ENCODE peak calls at places on chromosomes 2 and 18, in four cellular contexts. O is HepG2, R is K562, S is GM12878. C is an unnamed sample.

GRCh38 chr2:173264603-173265366 is 89.9 kb upstream of the CDCA7 start:
- DNase-seq in O (no peak), R (no peak), S (peak), C (no peak)

GRCh38 chr18:6022840-6023239 is 127.5 kb upstream of the TMEM200C start:
- DNase-seq in O (no peak), R (no peak), S (no peak), C (no peak)

GRCh38 chr18:54671291-54671881 is 80.3 kb downstream of the DYNAP start:
- DNase-seq in O (peak), R (peak), S (no peak), C (peak)

GRCh38 chr2:35410431-35411061 is 945.0 kb upstream of the CRIM1 start:
- DNase-seq in O (peak), R (peak), S (peak), C (peak)

GRCh38 chr2:106053116-106053515 is 141.0 kb downstream of the UXS1 start:
- DNase-seq in O (no peak), R (no peak), S (no peak), C (no peak)

GRCh38 chr2:95014126-95014708 is 11.3 kb upstream of the MAL start:
- DNase-seq in O (no peak), R (no peak), S (no peak), C (no peak)

GRCh38 chr2:208047840-208048239 is 22.5 kb upstream of the PLEKHM3 start:
- DNase-seq in O (no peak), R (no peak), S (no peak), C (no peak)

GRCh38 chr2:198054299-198054698 is 249.9 kb downstream of the PLCL1 start:
- DNase-seq in O (peak), R (peak), S (no peak), C (peak)

GRCh38 chr18:79047556-79048244 is 21.5 kb upstream of the ATP9B start:
- DNase-seq in O (no peak), R (no peak), S (no peak), C (no peak)

GRCh38 chr18:23356915-23357421 is 96.1 kb upstream of the RIOK3 start:
- DNase-seq in O (peak), R (no peak), S (no peak), C (no peak)

GRCh38 chr2:39995005-39995732 is 216.1 kb upstream of the THUMPD2 start:
- DNase-seq in O (no peak), R (no peak), S (no peak), C (no peak)

GRCh38 chr2:136247204-136247990 is 129.4 kb upstream of the CXCR4 start:
- DNase-seq in O (no peak), R (no peak), S (no peak), C (no peak)

GRCh38 chr18:22066083-22066485 is 103.3 kb upstream of the GATA6 start:
- DNase-seq in O (peak), R (peak), S (no peak), C (no peak)

GRCh38 chr18:7668392-7668791 is 101.3 kb downstream of the PTPRM start:
- DNase-seq in O (no peak), R (no peak), S (no peak), C (no peak)

GRCh38 chr2:100976634-100977391 is 25.3 kb upstream of the RPL31 start:
- DNase-seq in O (no peak), R (no peak), S (peak), C (no peak)

GRCh38 chr2:66766582-66766981 is 331.7 kb downstream of the MEIS1 start:
- DNase-seq in O (no peak), R (no peak), S (no peak), C (no peak)

GRCh38 chr18:24094561-24094960 is 44.3 kb upstream of the CABYR start:
- DNase-seq in O (no peak), R (no peak), S (no peak), C (no peak)

GRCh38 chr2:226656367-226656766 is 143.3 kb downstream of the IRS1 start:
- DNase-seq in O (peak), R (no peak), S (no peak), C (no peak)

GRCh38 chr2:226652983-226653765 is 146.4 kb downstream of the IRS1 start:
- DNase-seq in O (no peak), R (no peak), S (no peak), C (no peak)

GRCh38 chr2:226658555-226658954 is 141.1 kb downstream of the IRS1 start:
- DNase-seq in O (no peak), R (no peak), S (no peak), C (no peak)

GRCh38 chr2:226657340-226658053 is 142.1 kb downstream of the IRS1 start:
- DNase-seq in O (peak), R (no peak), S (no peak), C (no peak)

GRCh38 chr2:226655871-226656270 is 143.7 kb downstream of the IRS1 start:
- DNase-seq in O (no peak), R (no peak), S (no peak), C (no peak)
- TF ChIP-seq SMC3 in O (no peak), R (no peak), S (no peak), C (no peak)

GRCh38 chr2:188068093-188068492 is 223.6 kb upstream of the GULP1 start:
- DNase-seq in O (no peak), R (no peak), S (no peak), C (no peak)
- TF ChIP-seq POLR2AphosphoS5 in O (no peak), R (no peak), S (no peak), C (no peak)

GRCh38 chr2:64654063-64654811 is 524 bp upstream of the SERTAD2 start:
- DNase-seq in O (peak), R (no peak), S (no peak), C (no peak)
- TF ChIP-seq NFIC in O (no peak), R (no peak), S (no peak), C (peak)

GRCh38 chr2:199484927-199485326 is 27.2 kb upstream of the SATB2 start:
- DNase-seq in O (no peak), R (no peak), S (no peak), C (no peak)

GRCh38 chr2:199485732-199486335 is 28.1 kb upstream of the SATB2 start:
- DNase-seq in O (peak), R (peak), S (no peak), C (no peak)

GRCh38 chr2:199490049-199490448 is 32.3 kb upstream of the SATB2 start:
- DNase-seq in O (no peak), R (no peak), S (no peak), C (no peak)

GRCh38 chr2:199488772-199489400 is 31.1 kb upstream of the SATB2 start:
- DNase-seq in O (peak), R (peak), S (no peak), C (peak)
- TF ChIP-seq SMC3 in O (peak), R (peak), S (peak), C (peak)

GRCh38 chr2:142124706-142125105 is 6.1 kb downstream of the LRP1B start:
- DNase-seq in O (no peak), R (no peak), S (no peak), C (no peak)

GRCh38 chr2:142119347-142119746 is 11.5 kb downstream of the LRP1B start:
- DNase-seq in O (no peak), R (no peak), S (no peak), C (no peak)
- TF ChIP-seq POLR2AphosphoS5 in O (no peak), R (no peak), S (no peak), C (no peak)

DNA sequence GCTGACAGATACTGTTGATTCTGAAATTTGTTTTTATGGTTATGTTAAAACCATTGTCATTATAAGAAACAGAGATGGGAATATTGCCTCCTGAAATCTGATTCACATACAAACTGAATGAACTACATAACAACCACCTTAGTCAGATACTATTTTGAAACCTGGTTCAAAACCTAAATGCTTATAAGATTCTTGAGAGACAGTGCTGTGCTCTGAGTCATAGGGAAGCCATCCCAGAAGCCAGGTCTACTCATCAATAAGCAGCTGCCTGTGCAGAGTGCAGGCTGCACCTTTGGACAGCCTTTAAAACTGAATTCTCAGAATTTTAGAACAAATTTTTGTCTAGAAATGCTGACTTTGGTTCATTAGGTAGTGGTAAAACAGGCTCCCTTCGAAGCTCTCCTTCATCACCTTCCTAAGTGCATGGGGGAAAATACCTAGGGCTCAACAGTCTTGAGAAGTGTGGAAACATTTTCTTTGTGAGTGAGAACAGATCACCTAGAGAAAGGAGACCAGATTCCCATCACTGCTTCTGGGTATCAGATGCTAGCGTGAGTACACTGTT is at the start of gene SERPINB7:
- DNase-seq in O (no peak), R (no peak), S (no peak), C (no peak)
- TF ChIP-seq NFIC in O (no peak), R (no peak), S (no peak), C (peak)

C was measured in SK-N-SH.